ENCODE peak calls at places on chromosomes 4 and X, in six cellular contexts. One of them, this sample, is unnamed.

GRCh38 chr4:169024762-169025161 is 14.7 kb upstream of the CBR4 start:
- DNase-seq in SK-N-SH: peak
- DNase-seq in ureter: no peak
- DNase-seq in activated CD4-positive, alpha-beta T cell treated with anti-CD3 and anti-CD28 coated beads, Interleukin-2, amount 50 U/mL, for 48 hours: no peak
- DNase-seq in DMS153: peak
- DNase-seq in epithelial cell of proximal tubule: no peak
- DNase-seq in this sample: no peak

GRCh38 chr4:24840362-24840761 is 45.0 kb downstream of the SOD3 start:
- DNase-seq in activated CD4-positive, alpha-beta T cell treated with anti-CD3 and anti-CD28 coated beads, Interleukin-2, amount 50 U/mL, for 48 hours: no peak
- DNase-seq in epithelial cell of proximal tubule: no peak
- DNase-seq in DMS153: no peak
- DNase-seq in ureter: no peak
- DNase-seq in SK-N-SH: no peak
- DNase-seq in this sample: no peak

GRCh38 chr4:140556372-140557085 is 12.2 kb downstream of the UCP1 start:
- DNase-seq in activated CD4-positive, alpha-beta T cell treated with anti-CD3 and anti-CD28 coated beads, Interleukin-2, amount 50 U/mL, for 48 hours: no peak
- DNase-seq in epithelial cell of proximal tubule: no peak
- DNase-seq in DMS153: no peak
- DNase-seq in ureter: no peak
- DNase-seq in SK-N-SH: no peak
- DNase-seq in this sample: no peak

GRCh38 chr4:49516796-49517195 is 530.7 kb downstream of the CWH43 start:
- DNase-seq in DMS153: no peak
- DNase-seq in SK-N-SH: no peak
- DNase-seq in epithelial cell of proximal tubule: no peak
- DNase-seq in ureter: no peak
- DNase-seq in activated CD4-positive, alpha-beta T cell treated with anti-CD3 and anti-CD28 coated beads, Interleukin-2, amount 50 U/mL, for 48 hours: no peak
- DNase-seq in this sample: no peak

GRCh38 chr4:185412412-185412811 is 13.4 kb downstream of the UFSP2 start:
- DNase-seq in epithelial cell of proximal tubule: no peak
- DNase-seq in SK-N-SH: no peak
- DNase-seq in activated CD4-positive, alpha-beta T cell treated with anti-CD3 and anti-CD28 coated beads, Interleukin-2, amount 50 U/mL, for 48 hours: no peak
- DNase-seq in DMS153: no peak
- DNase-seq in ureter: no peak
- DNase-seq in this sample: no peak

GRCh38 chr4:139368990-139369389 is 66.7 kb upstream of the NDUFC1 start:
- DNase-seq in DMS153: peak
- DNase-seq in epithelial cell of proximal tubule: no peak
- DNase-seq in SK-N-SH: no peak
- DNase-seq in ureter: no peak
- DNase-seq in activated CD4-positive, alpha-beta T cell treated with anti-CD3 and anti-CD28 coated beads, Interleukin-2, amount 50 U/mL, for 48 hours: no peak
- DNase-seq in this sample: no peak

GRCh38 chr4:103012594-103012993 is 6.9 kb downstream of the SLC9B1 start:
- DNase-seq in epithelial cell of proximal tubule: no peak
- DNase-seq in DMS153: no peak
- DNase-seq in activated CD4-positive, alpha-beta T cell treated with anti-CD3 and anti-CD28 coated beads, Interleukin-2, amount 50 U/mL, for 48 hours: no peak
- DNase-seq in ureter: no peak
- DNase-seq in SK-N-SH: no peak
- DNase-seq in this sample: no peak

GRCh38 chrX:84907324-84907946 is 96.2 kb upstream of the APOOL start:
- DNase-seq in ureter: no peak
- DNase-seq in activated CD4-positive, alpha-beta T cell treated with anti-CD3 and anti-CD28 coated beads, Interleukin-2, amount 50 U/mL, for 48 hours: no peak
- DNase-seq in DMS153: no peak
- DNase-seq in epithelial cell of proximal tubule: no peak
- DNase-seq in SK-N-SH: peak
- DNase-seq in this sample: no peak

GRCh38 chrX:153818571-153819397 is 11.6 kb downstream of the PDZD4 start:
- DNase-seq in SK-N-SH: peak
- DNase-seq in epithelial cell of proximal tubule: no peak
- DNase-seq in ureter: no peak
- DNase-seq in DMS153: peak
- DNase-seq in activated CD4-positive, alpha-beta T cell treated with anti-CD3 and anti-CD28 coated beads, Interleukin-2, amount 50 U/mL, for 48 hours: peak
- DNase-seq in this sample: peak

GRCh38 chr4:133544097-133544496 is 395.0 kb downstream of the PCDH10 start:
- DNase-seq in ureter: no peak
- DNase-seq in DMS153: no peak
- DNase-seq in activated CD4-positive, alpha-beta T cell treated with anti-CD3 and anti-CD28 coated beads, Interleukin-2, amount 50 U/mL, for 48 hours: no peak
- DNase-seq in epithelial cell of proximal tubule: no peak
- DNase-seq in SK-N-SH: no peak
- DNase-seq in this sample: no peak

GRCh38 chr4:144611850-144612249 is 34.1 kb upstream of the HHIP start:
- DNase-seq in ureter: no peak
- DNase-seq in SK-N-SH: peak
- DNase-seq in DMS153: no peak
- DNase-seq in epithelial cell of proximal tubule: no peak
- DNase-seq in activated CD4-positive, alpha-beta T cell treated with anti-CD3 and anti-CD28 coated beads, Interleukin-2, amount 50 U/mL, for 48 hours: no peak
- DNase-seq in this sample: no peak

GRCh38 chr4:187193141-187193540 is 469.5 kb upstream of the FAT1 start:
- DNase-seq in SK-N-SH: no peak
- DNase-seq in activated CD4-positive, alpha-beta T cell treated with anti-CD3 and anti-CD28 coated beads, Interleukin-2, amount 50 U/mL, for 48 hours: no peak
- DNase-seq in epithelial cell of proximal tubule: peak
- DNase-seq in ureter: no peak
- DNase-seq in DMS153: no peak
- DNase-seq in this sample: no peak

GRCh38 chr4:180827193-180827592 is 1416.0 kb upstream of the TENM3 start:
- DNase-seq in SK-N-SH: no peak
- DNase-seq in activated CD4-positive, alpha-beta T cell treated with anti-CD3 and anti-CD28 coated beads, Interleukin-2, amount 50 U/mL, for 48 hours: no peak
- DNase-seq in ureter: no peak
- DNase-seq in DMS153: peak
- DNase-seq in epithelial cell of proximal tubule: peak
- DNase-seq in this sample: no peak

GRCh38 chr4:144645621-144646522 is at the start of gene HHIP:
- DNase-seq in activated CD4-positive, alpha-beta T cell treated with anti-CD3 and anti-CD28 coated beads, Interleukin-2, amount 50 U/mL, for 48 hours: peak
- DNase-seq in epithelial cell of proximal tubule: no peak
- DNase-seq in DMS153: no peak
- DNase-seq in SK-N-SH: peak
- DNase-seq in ureter: no peak
- DNase-seq in this sample: no peak

GRCh38 chr4:186604124-186604627 is 48.8 kb upstream of the MTNR1A start:
- DNase-seq in ureter: no peak
- DNase-seq in DMS153: no peak
- DNase-seq in activated CD4-positive, alpha-beta T cell treated with anti-CD3 and anti-CD28 coated beads, Interleukin-2, amount 50 U/mL, for 48 hours: no peak
- DNase-seq in epithelial cell of proximal tubule: no peak
- DNase-seq in SK-N-SH: no peak
- DNase-seq in this sample: no peak

GRCh38 chrX:44036336-44036735 is 63.1 kb upstream of the NDP start:
- DNase-seq in ureter: no peak
- DNase-seq in epithelial cell of proximal tubule: no peak
- DNase-seq in SK-N-SH: no peak
- DNase-seq in activated CD4-positive, alpha-beta T cell treated with anti-CD3 and anti-CD28 coated beads, Interleukin-2, amount 50 U/mL, for 48 hours: no peak
- DNase-seq in DMS153: no peak
- DNase-seq in this sample: no peak

GRCh38 chr4:43567644-43568043 is 675.1 kb downstream of the GRXCR1 start:
- DNase-seq in activated CD4-positive, alpha-beta T cell treated with anti-CD3 and anti-CD28 coated beads, Interleukin-2, amount 50 U/mL, for 48 hours: no peak
- DNase-seq in SK-N-SH: no peak
- DNase-seq in DMS153: no peak
- DNase-seq in epithelial cell of proximal tubule: no peak
- DNase-seq in ureter: no peak
- DNase-seq in this sample: no peak

GRCh38 chr4:181971973-181972372 is 271.2 kb upstream of the TENM3 start:
- DNase-seq in activated CD4-positive, alpha-beta T cell treated with anti-CD3 and anti-CD28 coated beads, Interleukin-2, amount 50 U/mL, for 48 hours: no peak
- DNase-seq in SK-N-SH: no peak
- DNase-seq in DMS153: no peak
- DNase-seq in ureter: no peak
- DNase-seq in epithelial cell of proximal tubule: no peak
- DNase-seq in this sample: no peak

GRCh38 chrX:43175428-43175827 is 397.5 kb upstream of the PPP1R2C start:
- DNase-seq in DMS153: no peak
- DNase-seq in SK-N-SH: no peak
- DNase-seq in epithelial cell of proximal tubule: no peak
- DNase-seq in ureter: no peak
- DNase-seq in activated CD4-positive, alpha-beta T cell treated with anti-CD3 and anti-CD28 coated beads, Interleukin-2, amount 50 U/mL, for 48 hours: no peak
- DNase-seq in this sample: no peak

GRCh38 chr4:1419708-1420107 is 13.5 kb upstream of the NKX1-1 start:
- DNase-seq in activated CD4-positive, alpha-beta T cell treated with anti-CD3 and anti-CD28 coated beads, Interleukin-2, amount 50 U/mL, for 48 hours: no peak
- DNase-seq in SK-N-SH: no peak
- DNase-seq in epithelial cell of proximal tubule: no peak
- DNase-seq in DMS153: no peak
- DNase-seq in ureter: no peak
- DNase-seq in this sample: no peak